ENCODE peak calls at places on chromosome X, in six cellular contexts. H is heart right ventricle, E is IMR-90, M is lung, W is pancreas, K is prostate gland. A is an unnamed sample.

GRCh38 chrX:86002076-86002896 is 45.1 kb downstream of the CHM start:
- DNase-seq in H (peak), M (no peak), E (peak), K (no peak), W (peak), A (no peak)

GRCh38 chrX:9369802-9370291 is 95.0 kb upstream of the TBL1X start:
- DNase-seq in H (no peak), E (no peak), K (no peak), W (no peak), M (no peak), A (no peak)

GRCh38 chrX:28756647-28757046 is 169.4 kb downstream of the IL1RAPL1 start:
- DNase-seq in K (no peak), H (no peak), M (no peak), E (peak), W (no peak), A (no peak)

GRCh38 chrX:80229626-80230025 is 190.6 kb upstream of the TENT5D start:
- DNase-seq in W (no peak), H (no peak), K (no peak), M (no peak), E (no peak), A (no peak)

GRCh38 chrX:109856974-109857373 is 123.9 kb upstream of the ACSL4 start:
- DNase-seq in E (peak), H (no peak), W (no peak), M (no peak), K (no peak), A (no peak)

GRCh38 chrX:138191998-138192397 is 519.5 kb downstream of the FGF13 start:
- DNase-seq in K (peak), E (peak), M (no peak), W (no peak), H (no peak), A (no peak)

GRCh38 chrX:33307954-33308353 is 96.6 kb upstream of the DMD start:
- DNase-seq in H (no peak), E (peak), K (no peak), M (no peak), W (no peak), A (no peak)

GRCh38 chrX:149259241-149259640 is 245.9 kb downstream of the IDS start:
- DNase-seq in K (no peak), M (no peak), E (no peak), W (no peak), H (no peak), A (no peak)

GRCh38 chrX:16148896-16149295 is 18.4 kb upstream of the MAGEB17 start:
- DNase-seq in H (no peak), W (no peak), M (no peak), E (no peak), K (no peak), A (no peak)

GRCh38 chrX:22300130-22300529 is 27.4 kb downstream of the CBLL2 start:
- DNase-seq in E (peak), K (peak), M (no peak), H (no peak), W (no peak), A (peak)

GRCh38 chrX:129347291-129347690 is 176.0 kb downstream of the SMARCA1 start:
- DNase-seq in M (no peak), E (no peak), H (no peak), K (no peak), W (no peak), A (no peak)

GRCh38 chrX:28120076-28120475 is 138.8 kb upstream of the DCAF8L1 start:
- DNase-seq in H (no peak), K (no peak), E (no peak), M (no peak), W (no peak), A (no peak)

GRCh38 chrX:117895418-117895817 is 221.2 kb downstream of the KLHL13 start:
- DNase-seq in W (no peak), M (no peak), E (no peak), H (no peak), K (no peak), A (no peak)

GRCh38 chrX:6898371-6898770 is 249.1 kb upstream of the STS start:
- DNase-seq in M (no peak), K (no peak), E (no peak), H (no peak), W (no peak), A (no peak)

GRCh38 chrX:150575415-150575814 is 7.0 kb downstream of the MTM1 start:
- DNase-seq in H (no peak), W (no peak), E (peak), K (peak), M (peak), A (no peak)

GRCh38 chrX:11665144-11666040 is at the start of gene ARHGAP6:
- DNase-seq in E (peak), W (peak), K (no peak), M (no peak), H (peak), A (peak)
- H3K27ac ChIP-seq in E (no peak), W (no peak), K (peak), M (peak), H (peak), A (no peak)

GRCh38 chrX:66013195-66013816 is 26.6 kb downstream of the VSIG4 start:
- DNase-seq in H (no peak), E (no peak), W (no peak), K (no peak), M (no peak), A (no peak)
- H3K27ac ChIP-seq in H (no peak), E (no peak), W (no peak), K (no peak), M (peak), A (no peak)

GRCh38 chrX:24271262-24271661 is 42.6 kb downstream of the SUPT20HL2 start:
- DNase-seq in W (no peak), M (no peak), E (no peak), K (no peak), H (no peak), A (no peak)

GRCh38 chrX:24277405-24277804 is 36.5 kb downstream of the SUPT20HL2 start:
- DNase-seq in E (no peak), K (no peak), W (no peak), H (no peak), M (no peak), A (no peak)

GRCh38 chrX:24276011-24276410 is 37.9 kb downstream of the SUPT20HL2 start:
- DNase-seq in E (no peak), K (no peak), W (no peak), H (no peak), M (no peak), A (no peak)
- H3K27ac ChIP-seq in E (no peak), K (no peak), W (no peak), H (no peak), M (no peak), A (no peak)

GRCh38 chrX:84168574-84168973 is 19.4 kb downstream of the RPS6KA6 start:
- DNase-seq in W (no peak), M (no peak), H (no peak), E (peak), K (no peak), A (no peak)
- H3K27ac ChIP-seq in W (no peak), M (no peak), H (no peak), E (no peak), K (no peak), A (no peak)

GRCh38 chrX:14235004-14235403 is 205.3 kb upstream of the GEMIN8 start:
- DNase-seq in W (no peak), H (no peak), M (no peak), K (no peak), E (no peak), A (no peak)
- H3K27ac ChIP-seq in W (no peak), H (no peak), M (no peak), K (no peak), E (no peak), A (no peak)

DNA sequence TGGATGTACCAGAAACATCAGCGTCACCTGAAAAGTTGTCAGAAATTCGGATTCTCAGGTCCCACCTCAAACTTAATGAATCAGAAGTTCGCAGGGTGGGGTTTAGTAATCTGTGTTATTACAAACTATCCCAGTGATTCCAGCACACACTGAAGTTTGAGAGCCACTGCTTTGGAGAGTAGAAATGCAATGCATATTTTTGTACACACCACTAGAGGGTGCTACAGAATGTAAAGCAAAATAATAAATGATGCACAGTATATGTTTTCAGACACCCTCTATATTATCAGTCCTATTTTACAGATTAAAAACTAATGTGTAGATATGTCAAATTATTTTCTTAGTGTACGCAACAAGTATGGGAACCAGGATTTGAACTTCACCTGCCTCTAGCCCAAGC is 2.5 kb upstream of the MORF4L2 start:
- DNase-seq in W (no peak), M (no peak), K (no peak), H (no peak), E (peak), A (no peak)
- H3K27ac ChIP-seq in W (no peak), M (no peak), K (peak), H (no peak), E (no peak), A (no peak)

GRCh38 chrX:20421697-20422096 is 155.0 kb upstream of the RPS6KA3 start:
- DNase-seq in E (no peak), M (no peak), H (no peak), K (no peak), W (no peak), A (no peak)

GRCh38 chrX:20432048-20432447 is 165.3 kb upstream of the RPS6KA3 start:
- DNase-seq in K (no peak), M (no peak), E (peak), H (no peak), W (no peak), A (no peak)

GRCh38 chrX:20432746-20433374 is 166.2 kb upstream of the RPS6KA3 start:
- DNase-seq in W (no peak), H (no peak), E (no peak), M (no peak), K (no peak), A (no peak)

GRCh38 chrX:20431486-20431885 is 164.8 kb upstream of the RPS6KA3 start:
- DNase-seq in H (no peak), E (no peak), M (no peak), K (no peak), W (no peak), A (no peak)

DNA sequence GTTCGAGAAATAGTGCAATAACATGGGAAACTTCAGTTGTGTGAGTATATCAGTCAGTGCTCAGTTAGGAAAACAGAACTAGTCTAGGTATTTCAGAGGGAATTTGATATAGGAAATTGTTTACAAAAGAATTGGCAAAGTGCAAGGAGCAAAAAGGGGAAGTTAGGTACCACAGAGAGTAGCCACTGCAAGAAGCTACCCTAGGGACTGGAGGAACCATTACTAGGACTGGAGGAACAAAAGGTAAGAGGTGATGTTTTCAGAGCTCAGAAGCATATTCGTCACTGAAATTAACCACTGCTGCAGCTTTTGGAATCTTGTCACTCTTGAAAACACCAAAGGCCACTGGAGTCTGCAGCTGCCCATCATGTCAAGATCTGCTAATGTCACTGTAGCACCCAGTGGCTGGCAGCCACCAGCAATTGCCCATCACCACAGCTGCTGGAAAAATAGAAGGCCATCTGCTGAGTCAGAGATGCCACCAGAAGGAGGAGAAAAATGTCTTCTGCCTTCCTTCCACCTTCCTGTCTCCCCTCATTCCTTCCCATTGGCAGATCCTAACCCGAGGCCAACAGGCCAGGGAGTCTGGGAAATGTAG is 160.6 kb upstream of the RPS6KA3 start:
- DNase-seq in E (no peak), W (no peak), K (no peak), M (no peak), H (no peak), A (no peak)
- H3K27ac ChIP-seq in E (no peak), W (no peak), K (no peak), M (no peak), H (no peak), A (no peak)

GRCh38 chrX:41435708-41436107 is 11.4 kb upstream of the NYX start:
- DNase-seq in E (no peak), W (no peak), H (no peak), M (no peak), K (no peak), A (no peak)
- H3K27ac ChIP-seq in E (no peak), W (no peak), H (no peak), M (no peak), K (no peak), A (peak)

DNA sequence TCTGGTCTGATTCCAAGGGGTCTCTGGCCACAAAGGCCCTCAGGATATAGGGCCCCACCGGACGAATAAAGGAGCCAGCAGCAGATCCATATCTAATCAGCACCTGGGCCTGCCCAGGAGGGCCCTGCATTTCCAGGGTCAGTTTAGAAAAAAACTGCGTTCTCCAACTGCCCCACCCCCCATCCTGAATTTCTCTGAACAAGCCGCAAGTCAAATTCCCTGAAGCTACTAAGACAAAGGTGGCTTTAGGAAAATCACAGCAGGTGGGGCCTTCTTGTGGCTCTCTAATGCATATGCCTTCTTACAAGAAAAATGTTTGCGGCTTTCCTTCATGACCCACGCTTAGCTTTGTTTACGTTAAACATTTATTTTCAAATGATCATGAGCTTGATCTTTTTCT is 76.6 kb downstream of the MBNL3 start:
- DNase-seq in H (no peak), M (no peak), K (no peak), W (no peak), E (no peak), A (no peak)
- H3K27ac ChIP-seq in H (no peak), M (no peak), K (no peak), W (no peak), E (no peak), A (no peak)

A was measured in heart left ventricle.